ENCODE peak calls at places on chromosomes 12 and 14, in ten cellular contexts. I, X, W, N, L, A, T, H, F and P are unnamed samples.

GRCh38 chr14:75514673-75515630 is 7.3 kb upstream of the BATF start:
- DNase-seq in I (no peak), X (no peak), W (no peak), N (peak; percentile 41), L (no peak), A (peak; percentile 15), T (peak; percentile 30), H (no peak), F (peak; percentile 52), P (no peak)

GRCh38 chr14:78595797-78596196 is 425.6 kb downstream of the NRXN3 start:
- DNase-seq in I (peak; percentile 5), X (no peak), W (no peak), N (no peak), L (no peak), A (no peak), T (no peak), H (no peak), F (no peak), P (no peak)

GRCh38 chr12:47867496-47867941 is 37.3 kb downstream of the VDR start:
- DNase-seq in I (peak; percentile 37), X (no peak), W (no peak), N (peak; percentile 89), L (peak; percentile 84), A (peak; percentile 90), T (peak; percentile 82), H (no peak), F (no peak), P (peak; percentile 85)

GRCh38 chr12:94616217-94616729 is 34.1 kb downstream of the TMCC3 start:
- DNase-seq in I (peak; percentile 53), X (peak; percentile 16), W (peak; percentile 77), N (no peak), L (no peak), A (no peak), T (no peak), H (no peak), F (peak; percentile 68), P (no peak)

GRCh38 chr12:89859513-89860220 is 151.0 kb upstream of the ATP2B1 start:
- DNase-seq in I (no peak), X (no peak), W (no peak), N (no peak), L (no peak), A (no peak), T (peak; percentile 20), H (no peak), F (no peak), P (no peak)

GRCh38 chr12:21476949-21477348 is 24.5 kb downstream of the RECQL start:
- DNase-seq in I (no peak), X (no peak), W (no peak), N (peak; percentile 45), L (peak; percentile 55), A (peak; percentile 75), T (peak; percentile 37), H (no peak), F (no peak), P (peak; percentile 8)

GRCh38 chr12:9064815-9065606 is 50.7 kb downstream of the A2M start:
- DNase-seq in I (peak; percentile 67), X (peak; percentile 75), W (peak; percentile 63), N (peak; percentile 55), L (peak; percentile 9), A (peak; percentile 14), T (peak; percentile 24), H (peak; percentile 73), F (peak; percentile 87), P (peak; percentile 39)

GRCh38 chr14:59097681-59098080 is 90.8 kb upstream of the DAAM1 start:
- DNase-seq in I (peak; percentile 16), X (no peak), W (no peak), N (no peak), L (no peak), A (no peak), T (peak; percentile 11), H (no peak), F (no peak), P (no peak)

GRCh38 chr14:101215266-101215665 is 311.7 kb upstream of the RTL1 start:
- DNase-seq in I (no peak), X (no peak), W (no peak), N (no peak), L (no peak), A (no peak), T (no peak), H (no peak), F (no peak), P (no peak)

GRCh38 chr14:87108726-87109125 is 884.3 kb downstream of the GALC start:
- DNase-seq in I (no peak), X (no peak), W (no peak), N (peak; percentile 73), L (peak; percentile 90), A (peak; percentile 83), T (peak; percentile 69), H (no peak), F (no peak), P (peak; percentile 96)

GRCh38 chr12:101670007-101670671 is 27.3 kb upstream of the CHPT1 start:
- DNase-seq in I (peak; percentile 69), X (no peak), W (no peak), N (peak; percentile 67), L (peak; percentile 10), A (peak; percentile 15), T (peak; percentile 52), H (peak; percentile 16), F (peak; percentile 58), P (peak; percentile 60)
- TF ChIP-seq CTCF in I (peak; percentile 20), X (peak; percentile 55), W (peak; percentile 56), N (peak; percentile 67), L (peak; percentile 33), A (peak; percentile 51), T (peak; percentile 50), H (peak; percentile 39), F (peak; percentile 77), P (peak; percentile 62)

DNA sequence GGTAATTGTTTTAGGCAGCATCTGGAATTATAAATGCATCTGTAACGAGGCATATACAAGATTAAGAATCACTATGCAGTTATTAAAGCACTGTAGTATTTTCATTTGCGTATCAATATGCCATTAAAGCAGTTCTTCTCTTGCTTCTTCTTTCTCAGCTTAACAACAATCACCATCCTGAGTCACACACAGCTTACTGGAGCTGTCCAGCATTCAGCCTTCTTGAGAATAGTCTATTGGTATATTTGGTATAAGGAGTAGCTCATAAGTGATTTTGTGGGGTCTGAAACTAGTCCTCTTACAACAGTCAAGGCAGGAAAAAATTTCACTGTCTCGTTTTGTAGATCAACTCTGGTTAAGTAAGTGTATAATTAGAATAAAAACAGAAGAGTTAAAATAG is 523.0 kb upstream of the FOXG1 start:
- DNase-seq in I (no peak), X (no peak), W (no peak), N (no peak), L (peak; percentile 14), A (peak; percentile 34), T (peak; percentile 8), H (no peak), F (no peak), P (no peak)
- H3K4me3 ChIP-seq in I (no peak overlapping the region), X (no peak overlapping the region), W (no peak overlapping the region), N (no peak overlapping the region), L (no peak overlapping the region), A (no peak overlapping the region), T (no peak overlapping the region), H (no peak overlapping the region), F (no peak overlapping the region), P (no peak overlapping the region)

GRCh38 chr12:116662612-116663144 is 75.2 kb downstream of the SPRING1 start:
- DNase-seq in I (no peak), X (peak; percentile 21), W (no peak), N (peak; percentile 47), L (peak; percentile 17), A (peak; percentile 18), T (no peak), H (no peak), F (peak; percentile 28), P (peak; percentile 43)
- TF ChIP-seq CTCF in I (no peak), X (no peak), W (no peak), N (peak; percentile 10), L (no peak), A (peak; percentile 16), T (no peak), H (no peak), F (no peak), P (no peak)

GRCh38 chr12:50111693-50112455 is at the start of gene COX14:
- DNase-seq in I (peak; percentile 100), X (peak; percentile 98), W (peak; percentile 98), N (peak; percentile 100), L (peak; percentile 98), A (peak; percentile 100), T (peak; percentile 100), H (peak; percentile 99), F (peak; percentile 99), P (peak; percentile 99)

GRCh38 chr12:50110127-50110761 is 1.8 kb upstream of the COX14 start:
- DNase-seq in I (peak; percentile 49), X (peak; percentile 61), W (peak; percentile 64), N (no peak), L (no peak), A (no peak), T (no peak), H (no peak), F (peak; percentile 78), P (no peak)

GRCh38 chr12:50112456-50113218 is 601 bp downstream of the COX14 start:
- DNase-seq in I (no peak), X (no peak), W (peak; percentile 53), N (no peak), L (no peak), A (no peak), T (no peak), H (no peak), F (no peak), P (no peak)

GRCh38 chr12:50110762-50111416 is 1.1 kb upstream of the COX14 start:
- DNase-seq in I (peak; percentile 52), X (peak; percentile 76), W (peak; percentile 84), N (peak; percentile 12), L (no peak), A (no peak), T (peak; percentile 31), H (peak; percentile 39), F (peak; percentile 73), P (peak; percentile 47)

DNA sequence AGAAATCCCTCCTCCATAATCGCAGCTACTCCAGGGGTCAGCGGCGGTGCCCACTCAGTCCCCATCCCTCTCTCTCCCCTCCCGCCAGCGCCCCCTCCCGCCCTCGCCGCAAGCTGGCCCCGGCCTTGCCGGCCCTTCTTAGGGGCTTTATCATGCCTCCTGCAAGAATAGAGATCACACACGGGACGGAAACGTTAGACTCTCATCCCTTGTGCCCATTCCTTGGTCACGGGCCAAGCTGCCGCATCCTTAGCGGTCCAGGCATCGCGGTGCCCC is 681 bp upstream of the COX14 start:
- DNase-seq in I (no peak), X (no peak), W (no peak), N (no peak), L (peak; percentile 3), A (no peak), T (no peak), H (no peak), F (no peak), P (no peak)
- H3K4me3 ChIP-seq in I (no peak overlapping the region), X (peak overlapping the region; percentile 98), W (peak overlapping the region; percentile 12), N (peak overlapping the region; percentile 29), L (peak overlapping the region; percentile 20), A (peak overlapping the region; percentile 21), T (peak overlapping the region; percentile 53), H (no peak overlapping the region), F (peak overlapping the region; percentile 77), P (peak overlapping the region; percentile 44)